ENCODE peak calls at places on chromosomes 4 and X, in five cellular contexts. J is NCI-H1436; M is activated CD8-positive, alpha-beta memory T cell treated with anti-CD3 and anti-CD28 coated beads for 1 hour; Z is lower leg skin; N is stimulated activated CD4-positive, alpha-beta T cell treated with anti-CD3 and anti-CD28 coated beads, Interleukin-15, amount 100 ng/mL, for 24 hours. E is an unnamed sample.
A peak's percentile ranks its signal among the peaks of the same experiment; 100 is the strongest.

GRCh38 chr4:960736-961650 is 12.4 kb downstream of the DGKQ start:
- DNase-seq in Z (no peak), N (no peak), J (no peak), M (no peak), E (no peak)

GRCh38 chrX:23931149-23931604 is 23.4 kb downstream of the CXorf58 start:
- DNase-seq in Z (no peak), N (no peak), M (no peak), J (no peak), E (no peak)

GRCh38 chr4:56512166-56512565 is 6.6 kb downstream of the ARL9 start:
- DNase-seq in N (no peak), Z (no peak), J (no peak), M (no peak), E (no peak)

GRCh38 chr4:8559011-8559410 is 21.2 kb upstream of the GPR78 start:
- DNase-seq in M (no peak), N (no peak), Z (no peak), J (no peak), E (no peak)

GRCh38 chrX:131213400-131213799 is 75.7 kb downstream of the IGSF1 start:
- DNase-seq in M (no peak), Z (no peak), N (no peak), J (no peak), E (no peak)

GRCh38 chrX:47247206-47247998 is 14.6 kb downstream of the USP11 start:
- DNase-seq in Z (no peak), N (no peak), J (no peak), M (no peak), E (no peak)

GRCh38 chrX:100642296-100642695 is 1.7 kb upstream of the SRPX2 start:
- DNase-seq in N (no peak), M (no peak), Z (no peak), J (no peak), E (no peak)

GRCh38 chrX:153966841-153967535 is 4.6 kb downstream of the HCFC1 start:
- DNase-seq in M (no peak), N (peak; percentile 63), J (no peak), Z (no peak), E (no peak)

GRCh38 chrX:67105758-67106116 is 438.1 kb upstream of the AR start:
- DNase-seq in J (no peak), N (no peak), Z (no peak), M (no peak), E (no peak)

GRCh38 chrX:57651169-57651919 is 28.7 kb downstream of the NLRP2B start:
- DNase-seq in J (no peak), Z (no peak), M (no peak), N (no peak), E (no peak)

GRCh38 chr4:184028571-184028996 is 123.5 kb downstream of the STOX2 start:
- DNase-seq in M (peak; percentile 4), J (no peak), N (peak; percentile 25), Z (no peak), E (peak; percentile 18)

GRCh38 chr4:39587881-39588280 is 50.8 kb downstream of the SMIM14 start:
- DNase-seq in Z (no peak), N (no peak), M (no peak), J (no peak), E (no peak)

GRCh38 chr4:150501019-150501727 is 80.8 kb upstream of the MAB21L2 start:
- DNase-seq in J (no peak), Z (no peak), N (no peak), M (no peak), E (no peak)

GRCh38 chr4:188783160-188783559 is 643.9 kb downstream of the TRIML1 start:
- DNase-seq in N (no peak), M (no peak), Z (no peak), J (no peak), E (no peak)

GRCh38 chr4:184750926-184751584 is 17.2 kb upstream of the CENPU start:
- DNase-seq in Z (no peak), J (no peak), M (no peak), N (no peak), E (no peak)

GRCh38 chrX:16772460-16772859 is 13.8 kb upstream of the TXLNG start:
- DNase-seq in M (no peak), N (no peak), Z (no peak), J (no peak), E (no peak)

E was measured in NCI-H526.